ENCODE peak calls at places on chromosomes 6 and 20, in six cellular contexts. O is glutamatergic neuron; T is uterus; I is DMS79; Y is AG09319; W is stimulated activated naive CD8-positive, alpha-beta T cell treated with anti-CD3 and anti-CD28 coated beads, Interleukin-15, amount 100 ng/mL, for 72 hours. L is an unnamed sample.

GRCh38 chr20:29443819-29444218 is 1813.6 kb upstream of the DEFB115 start:
- DNase-seq in O (no peak), T (no peak), I (no peak), Y (no peak), W (peak), L (no peak)

GRCh38 chr6:79646006-79646405 is 14.9 kb downstream of the SH3BGRL2 start:
- DNase-seq in O (no peak), T (no peak), I (no peak), Y (no peak), W (peak), L (no peak)

GRCh38 chr6:96520039-96520850 is 1.4 kb upstream of the UFL1 start:
- DNase-seq in O (no peak), T (no peak), I (no peak), Y (no peak), W (no peak), L (no peak)

GRCh38 chr6:63475707-63476106 is 96.6 kb upstream of the LOC128125822 start:
- DNase-seq in O (no peak), T (no peak), I (no peak), Y (no peak), W (no peak), L (no peak)

GRCh38 chr6:12232821-12233220 is 57.3 kb upstream of the EDN1 start:
- DNase-seq in O (no peak), T (no peak), I (no peak), Y (no peak), W (no peak), L (no peak)

GRCh38 chr20:42958367-42959112 is 231.2 kb downstream of the PTPRT start:
- DNase-seq in O (no peak), T (no peak), I (no peak), Y (no peak), W (no peak), L (no peak)

GRCh38 chr6:15077964-15078363 is 167.9 kb upstream of the JARID2 start:
- DNase-seq in O (no peak), T (no peak), I (no peak), Y (no peak), W (no peak), L (no peak)

GRCh38 chr6:91366781-91367180 is 779.9 kb upstream of the MAP3K7 start:
- DNase-seq in O (no peak), T (no peak), I (no peak), Y (no peak), W (no peak), L (no peak)

GRCh38 chr6:98941319-98941718 is 6.4 kb downstream of the FBXL4 start:
- DNase-seq in O (no peak), T (no peak), I (no peak), Y (no peak), W (no peak), L (no peak)

GRCh38 chr20:50192364-50193168 is 1.9 kb downstream of the CEBPB start:
- DNase-seq in O (peak), T (peak), I (peak), Y (peak), W (peak), L (peak)

GRCh38 chr6:3617192-3617631 is 134.3 kb downstream of the PXDC1 start:
- DNase-seq in O (no peak), T (no peak), I (no peak), Y (no peak), W (no peak), L (no peak)

GRCh38 chr6:22737331-22737730 is 168.0 kb downstream of the HDGFL1 start:
- DNase-seq in O (peak), T (peak), I (no peak), Y (no peak), W (no peak), L (no peak)

GRCh38 chr6:144718431-144718830 is 433.3 kb downstream of the UTRN start:
- DNase-seq in O (no peak), T (no peak), I (no peak), Y (no peak), W (no peak), L (no peak)

GRCh38 chr6:40692311-40692710 is 105.1 kb upstream of the LRFN2 start:
- DNase-seq in O (no peak), T (no peak), I (no peak), Y (no peak), W (no peak), L (no peak)

GRCh38 chr6:43159599-43159998 is 11.5 kb upstream of the SRF start:
- DNase-seq in O (no peak), T (no peak), I (no peak), Y (no peak), W (no peak), L (no peak)

GRCh38 chr6:149289966-149290365 is 27.5 kb upstream of the TAB2 start:
- DNase-seq in O (no peak), T (no peak), I (no peak), Y (no peak), W (no peak), L (no peak)

GRCh38 chr6:159852877-159853276 is 37.9 kb upstream of the MAS1 start:
- DNase-seq in O (no peak), T (no peak), I (no peak), Y (no peak), W (no peak), L (no peak)

GRCh38 chr6:148989585-148989984 is 242.8 kb downstream of the UST start:
- DNase-seq in O (no peak), T (no peak), I (no peak), Y (no peak), W (no peak), L (no peak)

GRCh38 chr20:46353506-46354206 is 45.4 kb upstream of the CDH22 start:
- DNase-seq in O (no peak), T (no peak), I (no peak), Y (no peak), W (no peak), L (no peak)

GRCh38 chr20:63290677-63291472 is 2.1 kb upstream of the COL20A1 start:
- DNase-seq in O (peak), T (no peak), I (no peak), Y (no peak), W (peak), L (peak)

GRCh38 chr6:11712760-11713159 is 65.8 kb downstream of the ADTRP start:
- DNase-seq in O (no peak), T (no peak), I (no peak), Y (no peak), W (peak), L (no peak)

GRCh38 chr20:44187054-44187762 is at the start of gene JPH2:
- DNase-seq in O (peak), T (peak), I (no peak), Y (no peak), W (no peak), L (no peak)

GRCh38 chr6:42104807-42105713 is 37.4 kb downstream of the C6orf132 start:
- DNase-seq in O (peak), T (no peak), I (no peak), Y (no peak), W (peak), L (no peak)

GRCh38 chr6:54737247-54737646 is 109.3 kb upstream of the FAM83B start:
- DNase-seq in O (peak), T (no peak), I (no peak), Y (no peak), W (no peak), L (no peak)

GRCh38 chr6:73884540-73884939 is 188.5 kb downstream of the CD109 start:
- DNase-seq in O (no peak), T (no peak), I (no peak), Y (no peak), W (no peak), L (no peak)

GRCh38 chr6:80438728-80439127 is 332.3 kb downstream of the BCKDHB start:
- DNase-seq in O (no peak), T (no peak), I (no peak), Y (no peak), W (no peak), L (no peak)

GRCh38 chr6:43608783-43609182 is 20.3 kb downstream of the GTPBP2 start:
- DNase-seq in O (no peak), T (no peak), I (no peak), Y (no peak), W (no peak), L (no peak)

GRCh38 chr6:134249759-134250602 is 67.9 kb downstream of the SGK1 start:
- DNase-seq in O (no peak), T (no peak), I (no peak), Y (no peak), W (no peak), L (no peak)

GRCh38 chr20:43914697-43915208 is at the start of gene TOX2:
- DNase-seq in O (peak), T (no peak), I (no peak), Y (no peak), W (peak), L (peak)

GRCh38 chr6:3724451-3725144 is 26.9 kb downstream of the PXDC1 start:
- DNase-seq in O (no peak), T (no peak), I (no peak), Y (no peak), W (no peak), L (no peak)

GRCh38 chr20:63847374-63848002 is 13.8 kb upstream of the ABHD16B start:
- DNase-seq in O (peak), T (peak), I (no peak), Y (no peak), W (no peak), L (no peak)

GRCh38 chr6:125985967-125986294 is 409 bp upstream of the TRMT11 start:
- DNase-seq in O (no peak), T (no peak), I (no peak), Y (no peak), W (no peak), L (no peak)

GRCh38 chr6:30768634-30769087 is 24.3 kb upstream of the IER3 start:
- DNase-seq in O (no peak), T (no peak), I (no peak), Y (no peak), W (no peak), L (no peak)

GRCh38 chr6:17988422-17988944 is 1.0 kb upstream of the KIF13A start:
- DNase-seq in O (no peak), T (no peak), I (no peak), Y (no peak), W (no peak), L (no peak)

L was measured in activated T-helper 2 cell treated with anti-CD3 and anti-CD28 coated beads, Interferon-gamma antibody, Interleukin-2, Interleukin-4, amounts not matched to agents 10 μg/mL and 5 μg/mL and 100 μg/mL, durations not matched to agents 14 hours and 24 hours and 36 hours.